ENCODE peak calls at places on chromosomes 3 and 15, in nine cellular contexts. I is WERI-Rb-1, F is tibial artery, G is uterus, P is transverse colon, K is OCI-LY7, T is BE2C, N is omental fat pad, L is epithelial cell of esophagus. X is an unnamed sample.

GRCh38 chr15:45187894-45188830 is at the start of gene SHF:
- DNase-seq in L (peak), K (peak), I (peak), T (peak), P (peak), F (peak), N (no peak), G (peak), X (peak)

GRCh38 chr3:140053011-140053702 is 118.2 kb downstream of the CLSTN2 start:
- DNase-seq in P (peak), L (no peak), K (no peak), I (no peak), F (no peak), T (peak), G (no peak), N (no peak), X (no peak)

GRCh38 chr15:96362001-96362758 is 31.7 kb downstream of the NR2F2 start:
- DNase-seq in N (no peak), K (no peak), P (no peak), L (no peak), G (no peak), I (no peak), T (no peak), F (no peak), X (no peak)

GRCh38 chr3:169604568-169604967 is 58.9 kb downstream of the MECOM start:
- DNase-seq in G (no peak), L (peak), I (no peak), N (no peak), T (no peak), K (peak), P (no peak), F (no peak), X (no peak)

GRCh38 chr3:181056276-181056675 is 66.7 kb upstream of the DNAJC19 start:
- DNase-seq in F (no peak), K (no peak), P (no peak), I (no peak), T (no peak), N (no peak), L (no peak), G (no peak), X (no peak)

GRCh38 chr15:101522621-101523559 is 33.4 kb upstream of the PCSK6 start:
- DNase-seq in N (no peak), G (no peak), I (no peak), T (no peak), L (no peak), F (no peak), K (no peak), P (no peak), X (no peak)

GRCh38 chr3:47874913-47875312 is 72.0 kb downstream of the DHX30 start:
- DNase-seq in G (no peak), I (no peak), F (no peak), K (no peak), L (peak), T (no peak), N (no peak), P (no peak), X (no peak)

GRCh38 chr3:129424185-129424841 is 4.1 kb downstream of the EFCAB12 start:
- DNase-seq in P (peak), G (no peak), N (no peak), K (peak), L (peak), I (no peak), F (peak), T (no peak), X (no peak)

GRCh38 chr3:179512398-179512797 is 50.3 kb upstream of the ACTL6A start:
- DNase-seq in P (no peak), I (no peak), F (no peak), L (no peak), T (no peak), G (no peak), K (no peak), N (no peak), X (no peak)

GRCh38 chr15:101087172-101087769 is 164.6 kb downstream of the CHSY1 start:
- DNase-seq in P (no peak), T (no peak), I (no peak), L (no peak), K (no peak), N (no peak), G (no peak), F (no peak), X (no peak)

GRCh38 chr3:99298661-99299060 is 339.7 kb upstream of the COL8A1 start:
- DNase-seq in T (no peak), L (no peak), G (no peak), F (no peak), I (no peak), P (no peak), K (no peak), N (no peak), X (no peak)

GRCh38 chr3:17431477-17432045 is 310.9 kb downstream of the TBC1D5 start:
- DNase-seq in N (no peak), G (no peak), P (no peak), K (no peak), L (no peak), T (no peak), F (no peak), I (no peak), X (no peak)

GRCh38 chr3:43373588-43373935 is 87.2 kb downstream of the SNRK start:
- DNase-seq in N (no peak), L (peak), F (no peak), G (no peak), T (no peak), I (no peak), K (no peak), P (no peak), X (no peak)

GRCh38 chr3:46565607-46566039 is 479 bp downstream of the LRRC2 start:
- DNase-seq in G (peak), P (no peak), N (no peak), T (peak), F (no peak), K (no peak), I (peak), L (no peak), X (no peak)

GRCh38 chr3:194294888-194295214 is 56.3 kb downstream of the CPN2 start:
- DNase-seq in G (no peak), N (no peak), P (no peak), F (peak), L (no peak), I (no peak), K (no peak), T (no peak), X (no peak)

GRCh38 chr15:51299187-51300015 is 39.0 kb downstream of the CYP19A1 start:
- DNase-seq in N (no peak), G (no peak), F (no peak), I (no peak), P (no peak), K (no peak), T (no peak), L (no peak), X (no peak)

GRCh38 chr3:36907911-36908646 is 36.8 kb downstream of the TRANK1 start:
- DNase-seq in N (no peak), P (peak), T (no peak), I (no peak), F (peak), L (peak), G (peak), K (peak), X (no peak)

GRCh38 chr15:80468776-80469175 is 64.6 kb downstream of the ARNT2 start:
- DNase-seq in P (no peak), G (no peak), N (no peak), T (no peak), K (no peak), L (no peak), I (peak), F (no peak), X (no peak)

GRCh38 chr3:32045091-32045964 is 61.1 kb upstream of the GPD1L start:
- DNase-seq in N (peak), K (no peak), L (peak), G (peak), T (no peak), I (peak), P (peak), F (no peak), X (no peak)

GRCh38 chr15:47409601-47410000 is 307.7 kb upstream of the SEMA6D start:
- DNase-seq in N (no peak), G (no peak), T (no peak), L (no peak), F (no peak), I (no peak), K (no peak), P (no peak), X (no peak)

GRCh38 chr3:155390361-155390760 is 96.9 kb upstream of the STRIT1 start:
- DNase-seq in F (no peak), L (no peak), I (no peak), K (no peak), P (no peak), T (no peak), G (no peak), N (no peak), X (no peak)

GRCh38 chr3:180913582-180914404 is 1.3 kb downstream of the FXR1 start:
- DNase-seq in I (no peak), T (no peak), L (no peak), K (no peak), N (no peak), G (no peak), P (no peak), F (no peak), X (no peak)

GRCh38 chr15:70195808-70196304 is 98.1 kb upstream of the TLE3 start:
- DNase-seq in K (no peak), I (peak), L (peak), F (peak), P (peak), G (peak), N (no peak), T (peak), X (no peak)

GRCh38 chr3:20930034-20930433 is 744.0 kb upstream of the SGO1 start:
- DNase-seq in P (no peak), T (no peak), N (no peak), I (peak), K (peak), G (no peak), F (no peak), L (peak), X (no peak)

GRCh38 chr3:27271890-27272289 is 97.3 kb downstream of the NEK10 start:
- DNase-seq in N (no peak), F (no peak), T (no peak), K (no peak), I (no peak), G (no peak), P (no peak), L (no peak), X (no peak)

GRCh38 chr3:71416868-71417267 is 166.7 kb downstream of the FOXP1 start:
- DNase-seq in F (no peak), K (peak), I (no peak), G (no peak), T (peak), L (no peak), P (no peak), N (no peak), X (no peak)

GRCh38 chr3:149224736-149225594 is 3.3 kb upstream of the CP start:
- DNase-seq in K (no peak), F (no peak), I (no peak), P (no peak), T (no peak), L (peak), N (no peak), G (no peak), X (no peak)

GRCh38 chr15:99578809-99579208 is 13.0 kb downstream of the MEF2A start:
- DNase-seq in T (no peak), G (no peak), P (no peak), F (no peak), I (no peak), L (no peak), K (no peak), N (no peak), X (no peak)

GRCh38 chr15:59751552-59752413 is 62.7 kb upstream of the BNIP2 start:
- DNase-seq in I (no peak), N (no peak), L (peak), T (no peak), F (no peak), G (no peak), K (peak), P (no peak), X (no peak)

GRCh38 chr3:22474706-22475470 is 723.9 kb upstream of the ZNF385D start:
- DNase-seq in I (no peak), G (no peak), F (no peak), N (no peak), P (no peak), T (no peak), K (no peak), L (no peak), X (no peak)

GRCh38 chr15:92074646-92075045 is 221.1 kb downstream of the SLCO3A1 start:
- DNase-seq in F (no peak), N (no peak), L (peak), I (no peak), P (no peak), K (peak), G (peak), T (no peak), X (no peak)

GRCh38 chr3:41716391-41716910 is 245.5 kb downstream of the ULK4 start:
- DNase-seq in F (no peak), P (no peak), K (no peak), N (no peak), I (no peak), G (no peak), T (no peak), L (peak), X (no peak)
- TF ChIP-seq CTCF in F (peak), P (no peak), K (no peak), N (no peak), I (no peak), G (peak), T (peak), L (peak), X (no peak)

DNA sequence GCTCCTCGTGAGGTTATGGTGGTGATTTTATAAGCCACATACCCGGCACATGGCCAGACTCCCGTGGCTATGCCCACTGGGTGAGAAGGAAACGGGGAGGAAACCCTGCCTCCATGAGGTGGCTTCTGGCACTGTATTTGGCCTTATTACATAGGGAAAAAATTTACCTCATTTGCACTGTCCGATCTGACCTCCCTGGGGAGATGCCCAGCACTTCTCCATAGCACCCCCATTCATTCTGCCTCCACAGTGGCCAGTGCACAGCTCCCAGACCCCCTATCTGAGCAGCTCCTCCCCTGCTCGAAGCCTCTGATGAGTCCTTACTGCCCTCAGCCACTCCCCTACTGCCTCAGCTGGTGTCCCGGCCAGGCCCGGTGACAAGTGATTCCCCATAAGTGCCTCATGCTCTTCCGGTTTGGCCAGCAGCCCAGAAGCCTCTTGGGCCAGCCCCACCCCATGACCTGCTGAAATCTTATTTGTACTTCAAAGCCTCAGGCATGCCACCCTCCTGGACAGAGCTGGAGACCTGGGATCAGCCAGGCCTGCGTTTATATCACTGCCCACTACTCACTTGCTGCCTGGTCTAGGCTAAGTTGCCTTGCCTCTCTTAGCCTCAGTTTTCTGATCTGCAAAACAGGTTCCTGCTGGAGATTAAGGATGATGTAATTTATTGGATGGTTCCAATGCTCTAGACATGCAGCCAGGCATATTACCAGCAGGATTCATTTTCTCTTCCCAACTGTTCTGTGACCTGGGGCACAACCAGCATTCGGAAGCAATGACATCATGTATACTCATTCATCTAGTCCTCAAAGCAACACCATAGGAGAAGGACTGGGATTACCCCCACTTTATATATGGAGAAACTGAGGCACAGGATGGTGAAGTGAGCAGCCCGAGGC is 30.6 kb upstream of the SLC6A6 start:
- DNase-seq in G (peak), I (no peak), P (peak), K (no peak), F (peak), T (peak), N (peak), L (peak), X (no peak)
- TF ChIP-seq CTCF in G (no peak), I (no peak), P (no peak), K (no peak), F (no peak), T (peak), N (no peak), L (peak), X (no peak)

GRCh38 chr3:38689774-38690173 is 40.3 kb upstream of the SCN5A start:
- DNase-seq in F (no peak), P (no peak), T (no peak), N (no peak), G (no peak), I (no peak), L (no peak), K (no peak), X (no peak)
- TF ChIP-seq CTCF in F (no peak), P (no peak), T (no peak), N (no peak), G (no peak), I (no peak), L (no peak), K (no peak), X (no peak)

GRCh38 chr3:186790261-186790981 is 7.0 kb downstream of the EIF4A2 start:
- DNase-seq in L (peak), F (no peak), T (peak), G (no peak), P (no peak), K (peak), I (peak), N (no peak), X (no peak)
- TF ChIP-seq CTCF in L (no peak), F (no peak), T (no peak), G (no peak), P (no peak), K (peak), I (no peak), N (no peak), X (no peak)

GRCh38 chr15:34437687-34438086 is at the start of gene GOLGA8A:
- DNase-seq in T (peak), N (no peak), K (no peak), L (peak), I (peak), F (peak), G (peak), P (peak), X (peak)

GRCh38 chr15:34434627-34435305 is 2.8 kb downstream of the GOLGA8A start:
- DNase-seq in N (no peak), F (no peak), G (no peak), T (no peak), K (no peak), L (no peak), P (no peak), I (no peak), X (no peak)

GRCh38 chr15:34435658-34436057 is 1.9 kb downstream of the GOLGA8A start:
- DNase-seq in N (no peak), P (no peak), T (no peak), K (no peak), L (no peak), F (no peak), I (no peak), G (no peak), X (no peak)

GRCh38 chr15:34436126-34436955 is 1.3 kb downstream of the GOLGA8A start:
- DNase-seq in P (no peak), K (no peak), F (no peak), G (no peak), T (no peak), N (no peak), I (peak), L (no peak), X (no peak)

GRCh38 chr15:34436956-34437442 is 609 bp downstream of the GOLGA8A start:
- DNase-seq in N (no peak), I (peak), T (peak), P (peak), K (no peak), F (no peak), G (no peak), L (peak), X (peak)
- TF ChIP-seq CTCF in N (no peak), I (peak), T (no peak), P (no peak), K (no peak), F (no peak), G (no peak), L (no peak), X (no peak)

GRCh38 chr3:11494131-11494916 is 149.4 kb downstream of the VGLL4 start:
- DNase-seq in L (no peak), K (no peak), N (no peak), G (no peak), T (no peak), I (no peak), F (no peak), P (no peak), X (no peak)

GRCh38 chr3:11499144-11499543 is 144.6 kb downstream of the VGLL4 start:
- DNase-seq in F (no peak), N (no peak), G (no peak), I (no peak), L (peak), T (no peak), K (no peak), P (no peak), X (no peak)

GRCh38 chr3:11498174-11498573 is 145.5 kb downstream of the VGLL4 start:
- DNase-seq in F (no peak), G (no peak), I (no peak), K (no peak), N (no peak), L (no peak), T (no peak), P (no peak), X (no peak)

GRCh38 chr3:11495948-11496557 is 147.7 kb downstream of the VGLL4 start:
- DNase-seq in L (no peak), I (no peak), F (no peak), N (no peak), K (no peak), P (no peak), G (no peak), T (no peak), X (no peak)

GRCh38 chr3:11498646-11499045 is 145.1 kb downstream of the VGLL4 start:
- DNase-seq in L (peak), P (peak), K (no peak), N (no peak), I (no peak), F (no peak), T (no peak), G (no peak), X (no peak)
- TF ChIP-seq CTCF in L (no peak), P (no peak), K (no peak), N (no peak), I (no peak), F (no peak), T (no peak), G (no peak), X (no peak)

GRCh38 chr3:141266186-141266585 is 34.6 kb downstream of the PXYLP1 start:
- DNase-seq in P (no peak), F (peak), I (no peak), G (no peak), L (no peak), N (no peak), T (no peak), K (no peak), X (no peak)
- TF ChIP-seq CTCF in P (no peak), F (no peak), I (no peak), G (no peak), L (no peak), N (no peak), T (no peak), K (no peak), X (no peak)

GRCh38 chr3:171327441-171328174 is 132.6 kb downstream of the TNIK start:
- DNase-seq in P (no peak), K (no peak), N (no peak), I (no peak), T (no peak), G (no peak), F (no peak), L (no peak), X (no peak)

GRCh38 chr3:171326717-171327440 is 133.3 kb downstream of the TNIK start:
- DNase-seq in G (no peak), N (no peak), T (no peak), L (no peak), K (no peak), P (no peak), F (no peak), I (no peak), X (no peak)

GRCh38 chr3:171329759-171330158 is 130.4 kb downstream of the TNIK start:
- DNase-seq in N (no peak), F (no peak), K (no peak), T (no peak), P (no peak), I (no peak), G (no peak), L (no peak), X (no peak)

GRCh38 chr3:171330936-171331335 is 129.3 kb downstream of the TNIK start:
- DNase-seq in T (no peak), G (no peak), P (no peak), F (no peak), K (no peak), I (no peak), N (no peak), L (no peak), X (no peak)

DNA sequence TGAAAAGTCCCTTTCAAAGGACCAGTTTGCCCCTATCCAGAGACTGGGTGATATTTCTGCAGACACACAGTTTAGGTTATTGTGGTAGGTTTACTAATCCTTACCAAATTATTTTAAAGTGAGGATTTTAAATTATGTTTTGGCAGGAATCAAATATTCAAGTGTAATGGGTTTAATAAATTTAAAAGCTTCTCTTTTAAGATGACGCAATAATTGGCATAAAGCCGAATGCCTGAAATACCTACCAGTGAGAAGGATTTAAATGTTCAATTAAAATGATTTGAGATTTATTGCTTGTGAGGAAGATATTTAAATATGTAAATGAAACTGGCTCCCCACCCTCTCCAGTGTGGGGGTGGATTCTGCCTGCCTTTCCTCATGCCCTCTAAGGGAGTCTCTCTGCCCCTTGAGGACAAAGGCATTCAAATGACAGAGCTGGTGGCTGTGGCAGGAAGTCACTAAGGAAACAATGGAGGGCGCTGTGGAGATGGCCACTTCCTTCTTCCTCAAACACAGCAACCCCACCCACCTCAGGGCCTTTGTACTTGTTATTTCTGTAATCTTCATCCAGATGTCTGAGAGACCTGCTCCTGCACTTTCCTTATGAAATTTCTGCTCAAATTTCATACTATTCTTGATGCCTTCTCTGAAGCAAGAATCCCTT is 131.7 kb downstream of the TNIK start:
- DNase-seq in L (peak), F (no peak), T (peak), P (peak), K (peak), I (peak), G (no peak), N (no peak), X (no peak)
- TF ChIP-seq CTCF in L (no peak), F (no peak), T (peak), P (no peak), K (peak), I (peak), G (no peak), N (no peak), X (no peak)

GRCh38 chr15:62402687-62403086 is 237.6 kb upstream of the C2CD4B start:
- DNase-seq in K (no peak), G (no peak), I (no peak), N (no peak), F (no peak), P (no peak), L (no peak), T (no peak), X (no peak)
- TF ChIP-seq CTCF in K (no peak), G (no peak), I (no peak), N (no peak), F (no peak), P (no peak), L (no peak), T (no peak), X (no peak)